ENCODE peak calls at places on chromosome 12, in ten cellular contexts. I is GM23338; Y is GM10248; Q is lower lobe of right lung; L is PC-9; P is AG04450; V is testis; H is CD8-positive, alpha-beta T cell; R is nephron progenitor cell; W is natural killer cell. U is an unnamed sample.

GRCh38 chr12:111195316-111195715 is 173.6 kb downstream of the PHETA1 start:
- DNase-seq in V (no peak), L (no peak), W (no peak), Q (no peak), Y (no peak), R (no peak), P (no peak), H (no peak), I (no peak), U (no peak)

GRCh38 chr12:101599311-101599710 is 4.5 kb downstream of the MYBPC1 start:
- DNase-seq in Q (no peak), H (no peak), I (no peak), V (no peak), P (no peak), Y (no peak), W (no peak), L (no peak), R (no peak), U (no peak)

GRCh38 chr12:47742253-47742825 is 16.3 kb downstream of the RAPGEF3 start:
- DNase-seq in R (peak), Q (peak), V (peak), L (peak), I (peak), W (peak), P (no peak), Y (peak), H (peak), U (peak)

GRCh38 chr12:124884587-124885438 is 21.1 kb upstream of the SCARB1 start:
- DNase-seq in W (no peak), Y (peak), P (no peak), L (no peak), R (peak), I (peak), Q (peak), H (no peak), V (no peak), U (peak)

GRCh38 chr12:1972856-1973317 is 31.4 kb downstream of the DCP1B start:
- DNase-seq in V (no peak), R (peak), H (no peak), Y (no peak), L (no peak), I (no peak), P (peak), Q (no peak), W (no peak), U (no peak)

GRCh38 chr12:115433014-115433634 is 749.1 kb upstream of the TBX3 start:
- DNase-seq in P (no peak), Q (no peak), W (no peak), I (peak), L (no peak), V (no peak), Y (no peak), H (no peak), R (no peak), U (no peak)

GRCh38 chr12:102966200-102966941 is 8.9 kb downstream of the ASCL1 start:
- DNase-seq in I (no peak), R (no peak), H (no peak), P (no peak), W (no peak), V (no peak), Q (no peak), Y (no peak), L (no peak), U (no peak)

GRCh38 chr12:11031307-11031706 is at the start of gene TAS2R31:
- DNase-seq in Q (no peak), I (no peak), V (no peak), R (no peak), W (no peak), Y (no peak), H (no peak), L (no peak), P (no peak), U (no peak)

GRCh38 chr12:3046441-3047200 is 30.6 kb upstream of the TSPAN9 start:
- DNase-seq in V (no peak), L (peak), Q (peak), I (no peak), Y (no peak), P (no peak), H (no peak), R (no peak), W (no peak), U (no peak)

GRCh38 chr12:120230326-120230973 is 29.5 kb upstream of the RPLP0 start:
- DNase-seq in P (peak), R (peak), H (no peak), V (peak), L (peak), Y (no peak), I (peak), W (no peak), Q (peak), U (no peak)

GRCh38 chr12:19251481-19251880 is 121.9 kb downstream of the PLEKHA5 start:
- DNase-seq in L (no peak), W (no peak), R (no peak), Q (no peak), P (no peak), V (no peak), Y (no peak), H (no peak), I (no peak), U (no peak)

GRCh38 chr12:52862023-52862422 is 13.2 kb upstream of the KRT78 start:
- DNase-seq in I (no peak), Q (no peak), L (peak), Y (no peak), V (no peak), R (no peak), H (no peak), P (no peak), W (no peak), U (no peak)

GRCh38 chr12:45349911-45350310 is 134.0 kb downstream of the ANO6 start:
- DNase-seq in V (no peak), Q (no peak), P (no peak), Y (no peak), W (no peak), I (no peak), R (no peak), H (no peak), L (no peak), U (no peak)

GRCh38 chr12:127984386-127985055 is 282.4 kb upstream of the TMEM132C start:
- DNase-seq in L (no peak), W (no peak), Q (no peak), H (no peak), I (no peak), Y (no peak), P (no peak), V (no peak), R (no peak), U (no peak)

GRCh38 chr12:121252712-121253345 is 42.9 kb downstream of the P2RX4 start:
- DNase-seq in W (no peak), I (no peak), Q (no peak), R (no peak), V (peak), Y (no peak), L (no peak), H (no peak), P (no peak), U (no peak)

GRCh38 chr12:130127527-130127908 is 34.7 kb upstream of the FZD10 start:
- DNase-seq in H (no peak), Y (no peak), Q (no peak), W (no peak), L (no peak), I (no peak), R (no peak), P (no peak), V (peak), U (no peak)

GRCh38 chr12:130124106-130124505 is 38.2 kb upstream of the FZD10 start:
- DNase-seq in P (no peak), Q (no peak), H (no peak), I (no peak), V (no peak), Y (no peak), L (no peak), W (no peak), R (no peak), U (no peak)

GRCh38 chr12:130127909-130128763 is 34.1 kb upstream of the FZD10 start:
- DNase-seq in Y (no peak), P (no peak), H (no peak), W (no peak), R (no peak), Q (no peak), V (peak), L (no peak), I (no peak), U (no peak)

GRCh38 chr12:130124605-130125244 is 37.5 kb upstream of the FZD10 start:
- DNase-seq in R (no peak), W (no peak), Y (no peak), Q (no peak), V (no peak), P (no peak), H (no peak), I (no peak), L (no peak), U (no peak)

DNA sequence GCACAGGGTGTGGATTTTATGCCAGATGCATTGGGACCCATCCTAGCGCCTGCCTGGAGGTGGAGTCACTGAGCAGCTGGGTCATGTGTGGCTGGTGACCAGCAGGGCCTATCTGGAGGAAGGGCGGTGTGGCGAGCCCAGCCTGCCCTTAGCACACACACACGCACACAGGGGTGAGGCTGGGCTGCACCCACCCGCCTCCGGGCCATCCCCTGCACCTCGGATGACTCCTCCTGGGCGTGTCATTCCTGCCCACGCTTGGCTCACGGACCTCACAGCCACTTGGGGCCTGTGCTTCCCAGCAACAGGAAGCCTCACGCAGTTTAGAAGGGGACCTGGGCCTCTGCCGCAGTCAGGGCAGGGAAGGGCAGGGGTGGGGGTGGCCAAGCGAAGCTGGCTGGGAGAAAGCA is 36.2 kb upstream of the FZD10 start:
- DNase-seq in Y (no peak), P (no peak), R (no peak), V (no peak), I (peak), W (no peak), L (no peak), Q (no peak), H (no peak), U (no peak)
- TF ChIP-seq CTCF in Y (no peak), P (no peak), R (no peak), V (no peak), I (no peak), W (no peak), L (no peak), Q (no peak), H (no peak), U (no peak)

DNA sequence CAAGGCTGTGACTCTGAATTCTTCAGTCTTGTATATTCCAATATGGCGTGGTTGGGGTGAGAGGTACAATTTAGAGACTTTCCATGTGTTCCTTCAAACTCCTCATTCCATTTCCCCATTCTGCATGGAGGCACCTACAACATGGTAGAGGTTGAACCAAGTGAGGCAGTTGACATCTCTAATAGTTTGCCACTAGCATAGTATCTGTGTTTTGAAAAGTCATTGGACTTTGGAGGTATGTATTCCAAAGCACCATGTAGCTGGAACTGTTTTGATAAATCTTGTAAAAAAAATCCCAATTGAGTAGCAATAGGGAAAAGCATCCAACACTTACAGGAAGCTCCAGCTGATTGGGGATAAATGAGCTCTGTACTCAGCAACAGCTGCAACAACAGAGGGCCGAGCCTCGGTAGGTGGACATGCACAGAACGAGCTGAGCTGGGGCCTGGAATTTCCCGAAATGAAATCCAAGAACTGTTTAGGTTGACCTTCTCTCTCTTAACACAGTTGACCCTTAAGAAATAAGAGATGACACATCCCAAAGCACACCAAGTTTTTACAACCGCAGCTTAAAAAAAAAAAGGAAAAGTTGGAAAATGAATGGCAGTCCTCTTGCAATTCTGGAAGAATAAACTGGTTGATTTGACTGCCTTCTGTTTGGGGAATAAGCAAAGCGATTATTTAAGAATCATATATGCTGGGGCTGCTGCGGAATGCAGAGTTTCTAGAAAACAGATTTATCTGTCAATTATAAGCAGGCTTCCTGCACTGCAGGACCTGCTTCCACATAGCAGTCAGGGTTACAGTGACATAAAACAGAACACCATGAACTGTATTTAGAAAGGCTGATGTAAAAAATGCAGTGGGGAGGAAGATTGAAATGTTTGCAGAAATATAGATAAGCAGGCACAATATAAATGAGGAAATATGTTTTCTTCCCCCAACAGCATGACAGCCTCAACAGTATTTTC is 194.6 kb upstream of the KRR1 start:
- DNase-seq in P (peak), I (no peak), L (no peak), V (peak), H (no peak), Q (no peak), W (no peak), R (peak), Y (no peak), U (no peak)
- TF ChIP-seq CTCF in P (no peak), I (no peak), L (no peak), V (no peak), H (no peak), Q (no peak), W (no peak), R (no peak), Y (no peak), U (no peak)

GRCh38 chr12:51488281-51488680 is 63.6 kb downstream of the SLC4A8 start:
- DNase-seq in V (no peak), P (no peak), W (no peak), H (no peak), R (no peak), Q (no peak), L (no peak), Y (no peak), I (no peak), U (no peak)

GRCh38 chr12:51484119-51484518 is 59.5 kb downstream of the SLC4A8 start:
- DNase-seq in P (no peak), V (no peak), R (no peak), Y (no peak), L (no peak), I (no peak), H (no peak), W (no peak), Q (no peak), U (no peak)

GRCh38 chr12:51480978-51481377 is 56.3 kb downstream of the SLC4A8 start:
- DNase-seq in Y (peak), H (no peak), R (no peak), Q (no peak), W (no peak), V (no peak), I (no peak), P (no peak), L (no peak), U (no peak)

DNA sequence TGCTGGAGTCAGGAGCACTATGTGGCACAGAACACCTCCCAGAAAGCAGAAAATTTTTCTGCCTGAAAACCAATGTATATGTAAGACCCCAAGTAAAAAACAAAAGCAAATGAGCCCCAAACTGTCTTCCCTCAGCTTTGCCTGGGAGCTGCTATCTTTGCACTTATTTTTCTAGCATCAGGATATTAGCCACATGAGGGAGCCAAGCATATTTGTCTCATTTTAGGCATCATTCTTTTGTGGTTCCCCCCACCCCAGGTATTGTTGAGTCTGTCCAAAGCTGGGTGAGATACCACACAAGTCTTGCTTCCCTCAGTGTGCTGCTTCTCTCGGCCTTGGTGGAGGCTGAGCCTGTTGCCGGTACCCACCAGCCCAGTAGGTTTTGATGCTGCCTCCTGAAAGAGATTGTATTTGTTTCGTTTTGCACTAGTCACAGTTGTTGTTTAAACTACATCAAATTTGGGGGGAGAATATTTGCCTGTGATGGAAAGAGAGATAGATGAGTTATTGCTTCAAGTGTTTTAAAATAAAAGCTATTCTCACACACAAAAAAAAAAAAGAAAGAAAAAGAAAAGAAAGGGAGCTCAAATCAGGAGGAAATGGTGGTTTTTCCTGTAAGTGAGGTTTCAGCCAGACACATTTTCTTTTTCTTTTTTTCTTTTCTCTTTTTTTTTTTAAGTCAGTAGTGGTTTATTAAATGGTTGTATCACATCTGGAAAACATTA is 58.3 kb downstream of the SLC4A8 start:
- DNase-seq in P (no peak), V (no peak), R (no peak), W (no peak), Y (peak), L (no peak), I (no peak), Q (no peak), H (peak), U (no peak)
- TF ChIP-seq CTCF in P (no peak), V (no peak), R (no peak), W (no peak), Y (peak), L (no peak), I (no peak), Q (no peak), H (no peak), U (no peak)

DNA sequence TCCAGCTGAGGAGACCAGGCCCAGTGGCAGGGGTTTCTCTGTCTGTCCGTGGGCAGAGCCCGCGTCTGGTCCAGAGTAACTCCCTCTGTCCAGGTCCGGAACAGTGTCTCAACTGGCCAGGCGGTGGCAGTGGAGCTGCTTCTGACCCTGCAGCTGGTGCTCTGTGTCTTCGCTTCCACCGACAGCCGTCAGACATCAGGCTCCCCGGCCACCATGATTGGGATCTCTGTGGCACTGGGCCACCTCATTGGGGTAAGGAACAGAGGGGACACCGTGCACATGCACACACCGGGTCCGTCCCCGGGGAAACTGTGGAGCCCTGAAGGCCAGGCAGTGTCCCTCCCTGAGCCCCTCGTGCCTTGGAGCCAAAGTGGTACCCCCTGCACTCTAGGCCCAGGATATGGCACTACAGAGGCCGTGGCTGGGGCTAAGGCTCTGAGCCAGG is 1.5 kb downstream of the AQP6 start:
- DNase-seq in R (peak), H (no peak), I (peak), L (no peak), Q (peak), W (no peak), V (peak), Y (no peak), P (peak), U (no peak)
- TF ChIP-seq CTCF in R (no peak), H (no peak), I (peak), L (no peak), Q (peak), W (no peak), V (peak), Y (no peak), P (peak), U (peak)

DNA sequence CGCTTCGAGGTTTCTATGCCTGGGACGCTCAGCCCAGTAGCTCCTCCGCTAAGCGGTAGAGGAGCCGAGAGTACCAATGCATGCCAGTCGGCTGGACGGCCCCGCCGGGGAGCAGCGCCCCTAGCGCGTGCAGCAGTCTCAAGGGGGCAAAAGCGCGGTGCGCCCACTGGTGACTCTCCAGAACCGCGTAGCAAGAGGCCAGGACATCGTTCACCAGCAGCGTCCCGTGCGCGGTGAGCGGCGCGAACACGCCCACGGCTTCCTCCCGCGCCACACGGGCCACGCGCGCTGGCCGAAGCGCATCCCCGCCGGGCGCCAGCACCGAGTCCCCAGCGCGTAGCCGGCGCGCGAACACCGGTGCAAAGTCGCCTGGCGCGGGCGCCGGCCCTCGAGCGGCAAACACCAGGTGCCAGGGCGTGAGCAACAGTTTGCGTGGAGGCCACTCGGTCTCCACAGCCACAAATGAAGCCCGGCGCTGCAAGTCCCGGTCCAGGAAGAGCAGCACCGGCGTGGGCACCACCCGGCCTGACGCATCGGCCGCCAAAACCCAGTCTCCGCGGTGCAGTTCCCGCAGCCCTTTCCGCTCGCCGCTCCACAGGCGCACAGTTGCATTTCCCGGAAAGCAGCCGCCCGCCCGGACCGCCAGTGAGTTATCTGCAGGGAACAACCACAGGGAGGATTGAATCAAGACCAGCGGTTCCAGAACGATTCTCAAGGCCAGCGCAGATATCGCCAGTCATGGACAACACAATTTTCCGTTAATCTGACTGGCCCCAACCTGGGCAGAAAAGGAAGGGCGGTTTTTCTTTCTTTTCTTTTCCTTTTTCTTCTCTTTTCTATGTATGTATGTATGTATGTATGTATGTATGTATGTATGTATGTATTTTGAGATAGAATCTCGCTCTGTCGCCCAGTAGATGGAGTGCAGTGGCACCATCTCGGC is 4.5 kb downstream of the DHH start:
- DNase-seq in Q (peak), I (peak), Y (no peak), V (peak), P (no peak), H (peak), W (no peak), L (no peak), R (peak), U (no peak)
- TF ChIP-seq CTCF in Q (no peak), I (no peak), Y (peak), V (peak), P (peak), H (peak), W (no peak), L (no peak), R (peak), U (peak)

GRCh38 chr12:98644712-98645571 is at the start of the genes APAF1 and IKBIP:
- DNase-seq in P (peak), Y (peak), R (peak), V (peak), I (peak), L (peak), W (peak), H (peak), Q (peak), U (peak)
- TF ChIP-seq CTCF in P (peak), Y (no peak), R (no peak), V (no peak), I (no peak), L (no peak), W (no peak), H (no peak), Q (no peak), U (no peak)

GRCh38 chr12:97396989-97397388 is 65.6 kb upstream of the RMST start:
- DNase-seq in L (no peak), W (no peak), P (no peak), Q (no peak), H (no peak), Y (no peak), R (peak), I (peak), V (no peak), U (no peak)
- TF ChIP-seq CTCF in L (no peak), W (no peak), P (no peak), Q (no peak), H (no peak), Y (no peak), R (no peak), I (no peak), V (no peak), U (no peak)

GRCh38 chr12:112855375-112855774 is 51.4 kb upstream of the OAS1 start:
- DNase-seq in V (no peak), P (no peak), Y (no peak), R (no peak), L (no peak), H (no peak), Q (no peak), W (no peak), I (peak), U (no peak)
- TF ChIP-seq CTCF in V (no peak), P (no peak), Y (peak), R (no peak), L (peak), H (no peak), Q (no peak), W (no peak), I (peak), U (no peak)

GRCh38 chr12:76738824-76739579 is 24.9 kb upstream of the ZDHHC17 start:
- DNase-seq in H (no peak), P (no peak), V (no peak), I (peak), Y (no peak), R (no peak), Q (no peak), L (no peak), W (no peak), U (no peak)
- TF ChIP-seq CTCF in H (no peak), P (no peak), V (no peak), I (peak), Y (no peak), R (no peak), Q (no peak), L (no peak), W (no peak), U (no peak)

U was measured in progenitor cell of endocrine pancreas.